ENCODE peak calls at places on chromosomes 2 and 18, in ten cellular contexts. X is OCI-LY7, Q is tibial artery, K is psoas muscle, Y is body of pancreas, I is GM12864, L is BJ, O is astrocyte of the spinal cord, R is breast epithelium, B is endodermal cell. P is an unnamed sample.

GRCh38 chr2:86750240-86750839 is 30.2 kb downstream of the RMND5A start:
- DNase-seq in X (peak; percentile 9), Q (no peak), K (no peak), Y (no peak), I (no peak), L (no peak), O (peak; percentile 10), R (no peak), B (no peak), P (no peak)

GRCh38 chr18:7830468-7830867 is 263.4 kb downstream of the PTPRM start:
- DNase-seq in X (peak; percentile 50), Q (no peak), K (no peak), Y (no peak), I (peak; percentile 21), L (no peak), O (no peak), R (no peak), B (no peak), P (no peak)

GRCh38 chr18:9380571-9381390 is 46.2 kb downstream of the TWSG1 start:
- DNase-seq in X (no peak), Q (no peak), K (no peak), Y (peak; percentile 40), I (no peak), L (peak; percentile 50), O (peak; percentile 35), R (no peak), B (no peak), P (peak; percentile 53)

GRCh38 chr2:20620271-20620681 is 30.6 kb downstream of the HS1BP3 start:
- DNase-seq in X (no peak), Q (peak; percentile 27), K (peak; percentile 29), Y (no peak), I (no peak), L (no peak), O (no peak), R (no peak), B (peak; percentile 26), P (no peak)

GRCh38 chr2:17803492-17803891 is 12.8 kb upstream of the MSGN1 start:
- DNase-seq in X (no peak), Q (no peak), K (no peak), Y (no peak), I (no peak), L (no peak), O (no peak), R (no peak), B (no peak), P (no peak)

GRCh38 chr2:147364597-147364996 is 480.2 kb upstream of the ACVR2A start:
- DNase-seq in X (peak; percentile 39), Q (no peak), K (no peak), Y (no peak), I (no peak), L (no peak), O (no peak), R (no peak), B (no peak), P (no peak)

GRCh38 chr18:27604583-27604982 is 419.5 kb upstream of the CHST9 start:
- DNase-seq in X (no peak), Q (no peak), K (no peak), Y (no peak), I (no peak), L (no peak), O (peak; percentile 37), R (no peak), B (no peak), P (peak; percentile 4)

GRCh38 chr2:109647636-109648035 is 33.5 kb downstream of the SOWAHC start:
- DNase-seq in X (no peak), Q (peak; percentile 36), K (no peak), Y (no peak), I (no peak), L (no peak), O (peak; percentile 22), R (no peak), B (no peak), P (peak; percentile 44)

GRCh38 chr2:47000679-47001075 is 85.1 kb upstream of the MCFD2 start:
- DNase-seq in X (no peak), Q (no peak), K (no peak), Y (no peak), I (no peak), L (no peak), O (no peak), R (no peak), B (no peak), P (no peak)

GRCh38 chr2:168348076-168348475 is 100.7 kb upstream of the STK39 start:
- DNase-seq in X (peak; percentile 11), Q (no peak), K (no peak), Y (peak; percentile 38), I (no peak), L (no peak), O (peak; percentile 43), R (no peak), B (peak; percentile 89), P (no peak)

GRCh38 chr2:239025951-239026461 is 178.1 kb downstream of the TWIST2 start:
- DNase-seq in X (no peak), Q (no peak), K (no peak), Y (no peak), I (no peak), L (no peak), O (no peak), R (no peak), B (no peak), P (no peak)

GRCh38 chr18:53941601-53942335 is 282.7 kb downstream of the MBD2 start:
- DNase-seq in X (peak; percentile 0), Q (no peak), K (no peak), Y (no peak), I (no peak), L (peak; percentile 21), O (no peak), R (no peak), B (no peak), P (no peak)

GRCh38 chr2:118858485-118859156 is 11.2 kb upstream of the EN1 start:
- DNase-seq in X (no peak), Q (no peak), K (no peak), Y (no peak), I (no peak), L (no peak), O (no peak), R (no peak), B (peak; percentile 81), P (no peak)

GRCh38 chr2:48707466-48707865 is 48.1 kb downstream of the LHCGR start:
- DNase-seq in X (peak; percentile 16), Q (no peak), K (no peak), Y (no peak), I (no peak), L (no peak), O (no peak), R (no peak), B (no peak), P (no peak)

GRCh38 chr2:18284331-18284730 is 276.1 kb downstream of the RDH14 start:
- DNase-seq in X (no peak), Q (no peak), K (no peak), Y (no peak), I (no peak), L (no peak), O (no peak), R (no peak), B (no peak), P (no peak)

GRCh38 chr2:215028231-215028630 is 110.2 kb downstream of the ABCA12 start:
- DNase-seq in X (no peak), Q (no peak), K (no peak), Y (no peak), I (no peak), L (peak; percentile 27), O (peak; percentile 80), R (no peak), B (no peak), P (peak; percentile 52)

GRCh38 chr2:32715391-32715841 is 87.6 kb downstream of the TTC27 start:
- DNase-seq in X (no peak), Q (no peak), K (no peak), Y (no peak), I (peak; percentile 27), L (peak; percentile 22), O (peak; percentile 32), R (no peak), B (no peak), P (no peak)

GRCh38 chr2:62741954-62742722 is 36.6 kb downstream of the EHBP1 start:
- DNase-seq in X (no peak), Q (no peak), K (no peak), Y (no peak), I (no peak), L (no peak), O (no peak), R (no peak), B (no peak), P (no peak)

GRCh38 chr2:77081597-77081996 is 440.6 kb downstream of the LRRTM4 start:
- DNase-seq in X (no peak), Q (no peak), K (no peak), Y (no peak), I (no peak), L (no peak), O (no peak), R (no peak), B (no peak), P (no peak)
- H3K4me3 ChIP-seq in X (no peak overlapping the region), Q (no peak overlapping the region), K (no peak overlapping the region), Y (no peak overlapping the region), I (no peak overlapping the region), L (no peak overlapping the region), O (no peak overlapping the region), R (no peak overlapping the region), B (no peak overlapping the region), P (no peak overlapping the region)

DNA sequence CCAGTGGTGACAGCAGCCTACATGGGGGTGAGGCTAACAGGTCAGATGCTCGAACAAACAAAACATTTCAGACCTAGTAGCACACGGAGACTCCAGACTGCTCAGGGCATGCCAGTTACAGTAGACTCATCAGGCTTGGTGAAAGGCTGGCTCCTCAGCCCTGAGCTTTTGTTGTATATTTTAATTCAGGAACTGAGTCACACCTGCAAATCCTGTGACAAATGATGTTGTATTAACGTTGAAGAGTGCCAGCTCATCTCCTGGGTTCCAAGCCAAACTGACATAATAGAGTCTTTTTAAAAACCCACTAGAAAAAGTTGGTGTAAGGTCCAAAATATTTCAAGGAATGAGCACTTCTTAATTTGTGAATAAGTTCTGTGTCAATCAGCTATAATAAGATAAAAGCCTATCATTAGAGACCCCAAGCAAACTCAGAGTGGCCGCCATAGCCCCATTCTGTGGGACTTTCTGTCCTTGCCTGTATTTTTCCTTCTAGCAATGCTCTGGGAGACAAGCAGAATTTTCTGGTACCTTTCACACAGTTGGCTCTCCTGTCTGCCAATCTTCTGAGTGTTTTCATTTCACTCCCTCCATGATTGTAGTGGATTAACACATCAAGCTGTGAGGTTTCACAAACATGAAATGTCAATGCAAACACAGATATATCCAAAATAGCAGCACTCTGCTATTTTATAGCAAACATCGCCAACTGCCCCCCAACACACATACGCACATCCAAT is 65.1 kb downstream of the C1D start:
- DNase-seq in X (no peak), Q (no peak), K (no peak), Y (no peak), I (no peak), L (peak; percentile 27), O (peak; percentile 64), R (no peak), B (no peak), P (peak; percentile 45)
- H3K4me3 ChIP-seq in X (no peak overlapping the region), Q (no peak overlapping the region), K (no peak overlapping the region), Y (no peak overlapping the region), I (no peak overlapping the region), L (no peak overlapping the region), O (no peak overlapping the region), R (no peak overlapping the region), B (no peak overlapping the region), P (no peak overlapping the region)

GRCh38 chr2:217941886-217942728 is 60.7 kb downstream of the TNS1 start:
- DNase-seq in X (no peak), Q (no peak), K (no peak), Y (no peak), I (no peak), L (no peak), O (no peak), R (no peak), B (no peak), P (no peak)
- H3K4me3 ChIP-seq in X (no peak overlapping the region), Q (peak overlapping the region; percentile 89), K (peak overlapping the region; percentile 75), Y (no peak overlapping the region), I (no peak overlapping the region), L (peak overlapping the region; percentile 37), O (no peak overlapping the region), R (peak overlapping the region; percentile 76), B (no peak overlapping the region), P (peak overlapping the region; percentile 63)

GRCh38 chr2:157784823-157785175 is 91.3 kb downstream of the ACVR1 start:
- DNase-seq in X (no peak), Q (no peak), K (no peak), Y (no peak), I (no peak), L (no peak), O (no peak), R (no peak), B (no peak), P (no peak)
- H3K4me3 ChIP-seq in X (no peak overlapping the region), Q (peak overlapping the region; percentile 9), K (peak overlapping the region; percentile 37), Y (no peak overlapping the region), I (no peak overlapping the region), L (no peak overlapping the region), O (no peak overlapping the region), R (peak overlapping the region; percentile 23), B (no peak overlapping the region), P (no peak overlapping the region)

P was measured in AG09309.